ENCODE peak calls at places on chromosome 13, in eight cellular contexts. One of them, this sample, is unnamed.

GRCh38 chr13:39201075-39201630 is 162.9 kb downstream of the NHLRC3 start:
- DNase-seq in left ventricle myocardium inferior: peak
- DNase-seq in fibroblast of mammary gland: no peak
- DNase-seq in heart right ventricle: peak
- DNase-seq in lower leg skin: no peak
- DNase-seq in breast epithelium: no peak
- DNase-seq in choroid plexus epithelial cell: no peak
- DNase-seq in GM12864: no peak
- DNase-seq in this sample: no peak

GRCh38 chr13:42969558-42970172 is 22.4 kb downstream of the EPSTI1 start:
- DNase-seq in left ventricle myocardium inferior: peak
- DNase-seq in fibroblast of mammary gland: peak
- DNase-seq in heart right ventricle: peak
- DNase-seq in lower leg skin: peak
- DNase-seq in breast epithelium: peak
- DNase-seq in choroid plexus epithelial cell: peak
- DNase-seq in GM12864: no peak
- DNase-seq in this sample: peak

GRCh38 chr13:60654405-60654804 is 257.4 kb downstream of the TDRD3 start:
- DNase-seq in left ventricle myocardium inferior: peak
- DNase-seq in fibroblast of mammary gland: no peak
- DNase-seq in heart right ventricle: peak
- DNase-seq in lower leg skin: no peak
- DNase-seq in breast epithelium: no peak
- DNase-seq in choroid plexus epithelial cell: peak
- DNase-seq in GM12864: no peak
- DNase-seq in this sample: peak

GRCh38 chr13:88919970-88920628 is 1248.9 kb downstream of the SLITRK5 start:
- DNase-seq in left ventricle myocardium inferior: no peak
- DNase-seq in fibroblast of mammary gland: no peak
- DNase-seq in heart right ventricle: no peak
- DNase-seq in lower leg skin: no peak
- DNase-seq in breast epithelium: no peak
- DNase-seq in choroid plexus epithelial cell: no peak
- DNase-seq in GM12864: no peak
- DNase-seq in this sample: no peak

GRCh38 chr13:66803013-66803739 is 427.0 kb downstream of the PCDH9 start:
- DNase-seq in left ventricle myocardium inferior: no peak
- DNase-seq in fibroblast of mammary gland: no peak
- DNase-seq in heart right ventricle: no peak
- DNase-seq in lower leg skin: no peak
- DNase-seq in breast epithelium: no peak
- DNase-seq in choroid plexus epithelial cell: no peak
- DNase-seq in GM12864: no peak
- DNase-seq in this sample: no peak

GRCh38 chr13:20446900-20447299 is 78.8 kb downstream of the CRYL1 start:
- DNase-seq in left ventricle myocardium inferior: no peak
- DNase-seq in fibroblast of mammary gland: peak
- DNase-seq in heart right ventricle: no peak
- DNase-seq in lower leg skin: no peak
- DNase-seq in breast epithelium: no peak
- DNase-seq in choroid plexus epithelial cell: no peak
- DNase-seq in GM12864: no peak
- DNase-seq in this sample: peak

GRCh38 chr13:90918551-90918950 is 428.9 kb upstream of the MIR17HG start:
- DNase-seq in left ventricle myocardium inferior: no peak
- DNase-seq in fibroblast of mammary gland: peak
- DNase-seq in heart right ventricle: no peak
- DNase-seq in lower leg skin: no peak
- DNase-seq in breast epithelium: no peak
- DNase-seq in choroid plexus epithelial cell: peak
- DNase-seq in GM12864: no peak
- DNase-seq in this sample: peak

GRCh38 chr13:76387561-76387960 is 498.6 kb downstream of the KCTD12 start:
- DNase-seq in left ventricle myocardium inferior: no peak
- DNase-seq in fibroblast of mammary gland: no peak
- DNase-seq in heart right ventricle: no peak
- DNase-seq in lower leg skin: no peak
- DNase-seq in breast epithelium: no peak
- DNase-seq in choroid plexus epithelial cell: peak
- DNase-seq in GM12864: no peak
- DNase-seq in this sample: peak

GRCh38 chr13:47039106-47039505 is 142.3 kb upstream of the HTR2A start:
- DNase-seq in left ventricle myocardium inferior: no peak
- DNase-seq in fibroblast of mammary gland: peak
- DNase-seq in heart right ventricle: no peak
- DNase-seq in lower leg skin: no peak
- DNase-seq in breast epithelium: no peak
- DNase-seq in choroid plexus epithelial cell: peak
- DNase-seq in GM12864: no peak
- DNase-seq in this sample: peak

GRCh38 chr13:99442273-99442895 is 58.9 kb upstream of the TM9SF2 start:
- DNase-seq in left ventricle myocardium inferior: no peak
- DNase-seq in fibroblast of mammary gland: peak
- DNase-seq in heart right ventricle: no peak
- DNase-seq in lower leg skin: no peak
- DNase-seq in breast epithelium: no peak
- DNase-seq in choroid plexus epithelial cell: peak
- DNase-seq in GM12864: no peak
- DNase-seq in this sample: peak

GRCh38 chr13:113802761-113803160 is 43.7 kb downstream of the TMEM255B start:
- DNase-seq in left ventricle myocardium inferior: no peak
- DNase-seq in fibroblast of mammary gland: no peak
- DNase-seq in heart right ventricle: no peak
- DNase-seq in lower leg skin: peak
- DNase-seq in breast epithelium: no peak
- DNase-seq in choroid plexus epithelial cell: peak
- DNase-seq in GM12864: no peak
- DNase-seq in this sample: no peak

GRCh38 chr13:33123066-33123940 is 107.1 kb downstream of the KL start:
- DNase-seq in left ventricle myocardium inferior: peak
- DNase-seq in fibroblast of mammary gland: no peak
- DNase-seq in heart right ventricle: peak
- DNase-seq in lower leg skin: peak
- DNase-seq in breast epithelium: no peak
- DNase-seq in choroid plexus epithelial cell: peak
- DNase-seq in GM12864: no peak
- DNase-seq in this sample: peak

GRCh38 chr13:78759704-78760103 is 100.7 kb upstream of the OBI1 start:
- DNase-seq in left ventricle myocardium inferior: no peak
- DNase-seq in fibroblast of mammary gland: no peak
- DNase-seq in heart right ventricle: no peak
- DNase-seq in lower leg skin: no peak
- DNase-seq in breast epithelium: no peak
- DNase-seq in choroid plexus epithelial cell: no peak
- DNase-seq in GM12864: no peak
- DNase-seq in this sample: no peak

GRCh38 chr13:102310691-102311432 is 91.0 kb downstream of the FGF14 start:
- DNase-seq in left ventricle myocardium inferior: peak
- DNase-seq in fibroblast of mammary gland: peak
- DNase-seq in heart right ventricle: no peak
- DNase-seq in lower leg skin: no peak
- DNase-seq in breast epithelium: no peak
- DNase-seq in choroid plexus epithelial cell: peak
- DNase-seq in GM12864: no peak
- DNase-seq in this sample: peak

GRCh38 chr13:80469841-80470378 is 129.0 kb upstream of the SPRY2 start:
- DNase-seq in left ventricle myocardium inferior: peak
- DNase-seq in fibroblast of mammary gland: peak
- DNase-seq in heart right ventricle: peak
- DNase-seq in lower leg skin: peak
- DNase-seq in breast epithelium: peak
- DNase-seq in choroid plexus epithelial cell: peak
- DNase-seq in GM12864: no peak
- DNase-seq in this sample: peak

GRCh38 chr13:97134364-97135095 is 87.6 kb upstream of the MBNL2 start:
- DNase-seq in left ventricle myocardium inferior: no peak
- DNase-seq in fibroblast of mammary gland: peak
- DNase-seq in heart right ventricle: no peak
- DNase-seq in lower leg skin: no peak
- DNase-seq in breast epithelium: no peak
- DNase-seq in choroid plexus epithelial cell: peak
- DNase-seq in GM12864: no peak
- DNase-seq in this sample: no peak

GRCh38 chr13:94595006-94595942 is 678 bp downstream of the TGDS start:
- DNase-seq in left ventricle myocardium inferior: no peak
- DNase-seq in fibroblast of mammary gland: peak
- DNase-seq in heart right ventricle: no peak
- DNase-seq in lower leg skin: no peak
- DNase-seq in breast epithelium: no peak
- DNase-seq in choroid plexus epithelial cell: peak
- DNase-seq in GM12864: no peak
- DNase-seq in this sample: peak

GRCh38 chr13:91368676-91369425 is 21.4 kb downstream of the MIR17HG start:
- DNase-seq in left ventricle myocardium inferior: no peak
- DNase-seq in fibroblast of mammary gland: peak
- DNase-seq in heart right ventricle: no peak
- DNase-seq in lower leg skin: no peak
- DNase-seq in breast epithelium: no peak
- DNase-seq in choroid plexus epithelial cell: peak
- DNase-seq in GM12864: no peak
- DNase-seq in this sample: peak

GRCh38 chr13:20271441-20271840 is 39.3 kb upstream of the GJB6 start:
- DNase-seq in left ventricle myocardium inferior: no peak
- DNase-seq in fibroblast of mammary gland: no peak
- DNase-seq in heart right ventricle: no peak
- DNase-seq in lower leg skin: peak
- DNase-seq in breast epithelium: no peak
- DNase-seq in choroid plexus epithelial cell: no peak
- DNase-seq in GM12864: no peak
- DNase-seq in this sample: no peak

GRCh38 chr13:99266827-99267226 is 8.6 kb upstream of the GPR18 start:
- DNase-seq in left ventricle myocardium inferior: no peak
- DNase-seq in fibroblast of mammary gland: no peak
- DNase-seq in heart right ventricle: no peak
- DNase-seq in lower leg skin: no peak
- DNase-seq in breast epithelium: no peak
- DNase-seq in choroid plexus epithelial cell: no peak
- DNase-seq in GM12864: no peak
- DNase-seq in this sample: no peak

GRCh38 chr13:97976551-97977375 is 23.3 kb downstream of the IPO5 start:
- DNase-seq in left ventricle myocardium inferior: no peak
- DNase-seq in fibroblast of mammary gland: no peak
- DNase-seq in heart right ventricle: peak
- DNase-seq in lower leg skin: peak
- DNase-seq in breast epithelium: no peak
- DNase-seq in choroid plexus epithelial cell: no peak
- DNase-seq in GM12864: peak
- DNase-seq in this sample: no peak

DNA sequence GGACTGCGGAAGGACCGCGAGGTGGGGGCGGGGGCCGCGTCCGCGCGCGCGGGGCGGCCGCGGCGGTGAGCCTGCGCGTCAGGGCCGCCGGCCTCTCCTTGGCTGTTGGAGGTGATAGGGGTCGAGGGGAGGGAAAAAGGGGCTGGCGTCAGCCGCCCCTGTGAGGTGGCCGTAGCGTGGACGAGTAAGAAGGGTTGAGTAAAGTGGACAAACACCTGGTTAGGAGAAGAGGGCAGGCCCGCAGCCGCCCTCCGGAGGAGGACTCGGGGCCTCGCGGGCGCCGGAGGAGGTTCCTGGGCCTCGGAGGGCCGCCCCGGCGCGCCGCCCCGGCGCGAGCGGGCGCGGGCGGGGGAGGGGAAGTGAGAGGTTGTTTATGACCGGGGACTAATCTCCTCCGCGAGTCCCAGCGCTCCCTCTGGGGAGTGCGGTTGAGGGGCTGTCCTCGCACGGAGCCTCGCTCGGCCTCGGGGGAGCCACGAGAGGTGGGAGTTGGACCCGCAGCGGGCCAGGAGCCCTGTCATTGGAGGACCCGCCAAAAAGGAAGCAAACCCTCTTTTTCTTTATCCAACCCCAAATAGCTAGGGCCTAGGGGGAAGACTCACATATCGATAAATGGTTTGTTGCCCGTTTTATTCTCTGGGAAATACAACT is 597 bp upstream of the INTS6 start:
- DNase-seq in left ventricle myocardium inferior: peak
- DNase-seq in fibroblast of mammary gland: no peak
- DNase-seq in heart right ventricle: peak
- DNase-seq in lower leg skin: peak
- DNase-seq in breast epithelium: no peak
- DNase-seq in choroid plexus epithelial cell: no peak
- DNase-seq in GM12864: peak
- DNase-seq in this sample: no peak
- TF ChIP-seq CTCF in left ventricle myocardium inferior: no peak
- TF ChIP-seq CTCF in fibroblast of mammary gland: no peak
- TF ChIP-seq CTCF in heart right ventricle: no peak
- TF ChIP-seq CTCF in lower leg skin: no peak
- TF ChIP-seq CTCF in breast epithelium: no peak
- TF ChIP-seq CTCF in choroid plexus epithelial cell: peak
- TF ChIP-seq CTCF in GM12864: no peak
- TF ChIP-seq CTCF in this sample: no peak

DNA sequence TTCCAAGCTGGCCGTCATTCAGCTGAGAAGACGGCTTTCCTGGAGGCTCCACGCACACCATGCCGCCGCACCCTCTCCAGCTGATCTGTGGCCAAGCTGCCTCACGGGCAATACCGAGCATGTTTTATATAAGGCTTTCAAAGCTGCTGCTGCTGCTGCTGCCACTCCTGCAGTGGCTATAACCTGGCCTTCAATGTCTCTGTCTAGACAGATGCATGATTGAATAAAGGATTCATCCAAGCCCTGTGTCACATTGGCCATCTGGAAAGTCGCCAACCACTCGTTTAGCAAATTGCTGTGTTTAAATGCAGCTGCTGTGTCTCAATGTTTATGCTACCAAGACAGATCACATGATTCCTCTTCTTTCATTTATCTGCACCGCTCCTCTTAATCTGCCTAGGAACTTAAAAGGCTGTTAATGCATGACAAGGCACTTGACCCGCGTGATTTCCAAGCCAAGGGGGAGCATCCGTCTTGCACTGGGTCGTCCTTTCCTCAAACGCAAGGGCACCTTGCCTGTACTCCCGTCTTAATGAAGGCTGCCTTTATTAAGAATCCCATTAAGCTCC is 114.3 kb downstream of the TEX26 start:
- DNase-seq in left ventricle myocardium inferior: peak
- DNase-seq in fibroblast of mammary gland: peak
- DNase-seq in heart right ventricle: peak
- DNase-seq in lower leg skin: peak
- DNase-seq in breast epithelium: no peak
- DNase-seq in choroid plexus epithelial cell: peak
- DNase-seq in GM12864: no peak
- DNase-seq in this sample: peak
- H3K4me3 ChIP-seq in left ventricle myocardium inferior: peak
- H3K4me3 ChIP-seq in fibroblast of mammary gland: no peak
- H3K4me3 ChIP-seq in heart right ventricle: no peak
- H3K4me3 ChIP-seq in lower leg skin: no peak
- H3K4me3 ChIP-seq in breast epithelium: no peak
- H3K4me3 ChIP-seq in choroid plexus epithelial cell: no peak
- H3K4me3 ChIP-seq in GM12864: no peak
- H3K4me3 ChIP-seq in this sample: no peak

GRCh38 chr13:24540236-24541126 is 27.9 kb upstream of the PARP4 start:
- DNase-seq in left ventricle myocardium inferior: no peak
- DNase-seq in fibroblast of mammary gland: peak
- DNase-seq in heart right ventricle: no peak
- DNase-seq in lower leg skin: no peak
- DNase-seq in breast epithelium: no peak
- DNase-seq in choroid plexus epithelial cell: peak
- DNase-seq in GM12864: no peak
- DNase-seq in this sample: peak
- TF ChIP-seq CTCF in left ventricle myocardium inferior: peak
- TF ChIP-seq CTCF in fibroblast of mammary gland: peak
- TF ChIP-seq CTCF in heart right ventricle: no peak
- TF ChIP-seq CTCF in lower leg skin: no peak
- TF ChIP-seq CTCF in breast epithelium: no peak
- TF ChIP-seq CTCF in choroid plexus epithelial cell: peak
- TF ChIP-seq CTCF in GM12864: peak
- TF ChIP-seq CTCF in this sample: peak

GRCh38 chr13:27826379-27827353 is 34.4 kb downstream of the GSX1 start:
- DNase-seq in left ventricle myocardium inferior: peak
- DNase-seq in fibroblast of mammary gland: peak
- DNase-seq in heart right ventricle: peak
- DNase-seq in lower leg skin: peak
- DNase-seq in breast epithelium: peak
- DNase-seq in choroid plexus epithelial cell: peak
- DNase-seq in GM12864: peak
- DNase-seq in this sample: peak
- H3K4me3 ChIP-seq in left ventricle myocardium inferior: peak
- H3K4me3 ChIP-seq in fibroblast of mammary gland: no peak
- H3K4me3 ChIP-seq in heart right ventricle: peak
- H3K4me3 ChIP-seq in lower leg skin: no peak
- H3K4me3 ChIP-seq in breast epithelium: peak
- H3K4me3 ChIP-seq in choroid plexus epithelial cell: peak
- H3K4me3 ChIP-seq in GM12864: no peak
- H3K4me3 ChIP-seq in this sample: peak

This sample was measured in cardiac fibroblast.